ENCODE peak calls at places on chromosomes 7 and 10, in ten cellular contexts. O is Ammon's horn; T is GM23338; A is fibroblast of mammary gland; B is tibial nerve; N is astrocyte; Q is immature natural killer cell; L is MM.1S; W is anterior cingulate cortex; K is stimulated activated CD4-positive, alpha-beta T cell treated with anti-CD3 and anti-CD28 coated beads, TNF-alpha, amount 100 ng/mL, for 48 hours. E is an unnamed sample.

GRCh38 chr7:131293018-131293417 is 34.7 kb upstream of the MKLN1 start:
- DNase-seq in O (no peak), W (no peak), N (peak; percentile 67), K (no peak), A (peak; percentile 89), T (no peak), B (no peak), Q (no peak), L (no peak), E (no peak)

GRCh38 chr10:91856637-91857036 is 52.6 kb downstream of the FGFBP3 start:
- DNase-seq in B (no peak), A (peak; percentile 25), T (peak; percentile 62), O (no peak), K (no peak), Q (peak; percentile 9), L (peak; percentile 24), W (no peak), N (no peak), E (peak; percentile 11)

GRCh38 chr7:16649196-16649595 is 3.2 kb downstream of the BZW2 start:
- DNase-seq in N (peak; percentile 60), L (no peak), K (no peak), Q (no peak), T (no peak), W (no peak), O (no peak), B (no peak), A (peak; percentile 35), E (no peak)

GRCh38 chr7:131581241-131582157 is 25.1 kb upstream of the PODXL start:
- DNase-seq in N (no peak), O (no peak), B (no peak), K (no peak), W (peak; percentile 9), Q (no peak), A (no peak), T (peak; percentile 47), L (no peak), E (no peak)

GRCh38 chr7:27203378-27203953 is 3.6 kb upstream of the HOXA13 start:
- DNase-seq in N (no peak), Q (no peak), W (no peak), A (no peak), L (no peak), T (no peak), O (no peak), K (no peak), B (no peak), E (no peak)

GRCh38 chr7:23491502-23491901 is 21.2 kb upstream of the IGF2BP3 start:
- DNase-seq in K (no peak), N (no peak), B (no peak), A (no peak), W (no peak), Q (no peak), O (no peak), T (no peak), L (no peak), E (no peak)

GRCh38 chr7:29285451-29285807 is 90.9 kb downstream of the CHN2 start:
- DNase-seq in W (no peak), K (peak; percentile 14), T (no peak), L (no peak), O (no peak), B (no peak), A (peak; percentile 96), Q (peak; percentile 72), N (peak; percentile 96), E (peak; percentile 62)

GRCh38 chr7:150531704-150532103 is 17.0 kb downstream of the GIMAP7 start:
- DNase-seq in Q (no peak), K (no peak), B (no peak), O (no peak), W (no peak), N (no peak), T (no peak), L (no peak), A (peak; percentile 0), E (no peak)

GRCh38 chr7:18020138-18020715 is 7.4 kb downstream of the PRPS1L1 start:
- DNase-seq in N (no peak), W (no peak), L (no peak), K (no peak), T (peak; percentile 37), A (no peak), B (no peak), O (no peak), Q (no peak), E (no peak)

GRCh38 chr10:124616040-124616835 is 127.9 kb downstream of the FAM53B start:
- DNase-seq in Q (peak; percentile 80), L (no peak), K (no peak), T (no peak), N (no peak), B (no peak), A (no peak), O (no peak), W (no peak), E (no peak)

GRCh38 chr10:71179382-71179781 is 33.0 kb upstream of the UNC5B start:
- DNase-seq in K (no peak), B (no peak), O (no peak), N (no peak), Q (no peak), W (no peak), A (no peak), T (no peak), L (no peak), E (no peak)

GRCh38 chr10:92064506-92064905 is 140.9 kb downstream of the BTAF1 start:
- DNase-seq in B (no peak), W (no peak), N (peak; percentile 17), L (no peak), K (no peak), T (no peak), Q (no peak), A (no peak), O (no peak), E (no peak)

GRCh38 chr10:50594012-50594411 is 29.7 kb downstream of the SGMS1 start:
- DNase-seq in A (peak; percentile 91), W (no peak), K (no peak), T (no peak), L (no peak), Q (no peak), B (no peak), N (peak; percentile 77), O (no peak), E (no peak)

GRCh38 chr10:84334806-84335205 is 6.4 kb downstream of the CCSER2 start:
- DNase-seq in O (no peak), N (no peak), L (no peak), B (no peak), A (no peak), W (no peak), T (peak; percentile 20), Q (no peak), K (no peak), E (no peak)

GRCh38 chr10:89391882-89392756 is at the start of gene IFIT1:
- DNase-seq in T (peak; percentile 81), A (peak; percentile 90), K (no peak), W (peak; percentile 53), B (no peak), N (peak; percentile 94), L (peak; percentile 96), O (peak; percentile 92), Q (peak; percentile 66), E (peak; percentile 55)

GRCh38 chr7:26562841-26563240 is 271.2 kb downstream of the SNX10 start:
- DNase-seq in W (no peak), A (no peak), Q (no peak), K (no peak), O (no peak), B (no peak), N (no peak), L (no peak), T (no peak), E (peak; percentile 11)

GRCh38 chr10:58385784-58386112 is 538 bp downstream of the TFAM start:
- DNase-seq in W (no peak), K (no peak), A (peak; percentile 19), B (no peak), T (peak; percentile 74), L (peak; percentile 21), N (no peak), Q (no peak), O (no peak), E (peak; percentile 36)

GRCh38 chr7:47356261-47356660 is 225.7 kb downstream of the TNS3 start:
- DNase-seq in B (no peak), N (no peak), L (no peak), Q (no peak), A (no peak), T (peak; percentile 33), O (no peak), W (no peak), K (no peak), E (no peak)

GRCh38 chr10:94178475-94179251 is 184.1 kb downstream of the NOC3L start:
- DNase-seq in A (no peak), B (no peak), W (no peak), K (no peak), O (no peak), T (no peak), L (no peak), N (no peak), Q (no peak), E (no peak)

GRCh38 chr10:44993922-44994751 is 6.6 kb upstream of the ZNF22 start:
- DNase-seq in W (no peak), A (peak; percentile 40), Q (no peak), L (no peak), O (no peak), N (peak; percentile 55), K (no peak), B (no peak), T (no peak), E (no peak)

GRCh38 chr10:75276029-75276872 is 40.5 kb upstream of the COMTD1 start:
- DNase-seq in N (no peak), L (no peak), K (no peak), W (no peak), A (no peak), O (no peak), T (peak; percentile 58), B (no peak), Q (no peak), E (no peak)

GRCh38 chr7:20224005-20224404 is 6.8 kb upstream of the MACC1 start:
- DNase-seq in W (no peak), T (no peak), K (no peak), A (peak; percentile 22), N (no peak), L (no peak), B (no peak), O (no peak), Q (no peak), E (no peak)

GRCh38 chr10:85642082-85642420 is 724.5 kb downstream of the GRID1 start:
- DNase-seq in Q (no peak), W (no peak), O (no peak), K (no peak), N (peak; percentile 32), A (peak; percentile 50), T (no peak), L (no peak), B (no peak), E (no peak)

GRCh38 chr7:113270790-113271189 is 152.4 kb upstream of the SMIM30 start:
- DNase-seq in B (no peak), Q (no peak), A (no peak), W (no peak), T (no peak), N (no peak), L (no peak), K (no peak), O (no peak), E (no peak)

E was measured in NAMALWA.